ENCODE peak calls at places on chromosomes 3 and 15, in five cellular contexts. S, U, L, B and N are unnamed samples.

GRCh38 chr3:105970283-105970682 is 101.5 kb upstream of the CBLB start:
- DNase-seq in S (peak; percentile 16), U (peak; percentile 17), B (no peak), L (no peak), N (no peak)

GRCh38 chr3:25633919-25634318 is 30.8 kb downstream of the TOP2B start:
- DNase-seq in B (no peak), S (no peak), U (no peak), L (no peak), N (no peak)

GRCh38 chr3:17744693-17745092 is 2.3 kb upstream of the TBC1D5 start:
- DNase-seq in L (no peak), U (no peak), B (no peak), S (no peak), N (no peak)

GRCh38 chr3:196237203-196237602 is 20.9 kb downstream of the SLC51A start:
- DNase-seq in U (no peak), B (no peak), S (peak; percentile 41), L (no peak), N (peak; percentile 56)

GRCh38 chr3:89145995-89146394 is 38.6 kb downstream of the EPHA3 start:
- DNase-seq in U (peak; percentile 5), B (no peak), S (no peak), L (no peak), N (no peak)

GRCh38 chr15:66832679-66833078 is 130.6 kb downstream of the SMAD6 start:
- DNase-seq in S (no peak), U (no peak), L (no peak), B (no peak), N (no peak)

GRCh38 chr3:133644768-133645167 is 17.0 kb downstream of the TOPBP1 start:
- DNase-seq in S (no peak), B (no peak), L (no peak), U (peak; percentile 80), N (no peak)

GRCh38 chr15:69394556-69395282 is 19.4 kb upstream of the KIF23 start:
- DNase-seq in U (peak; percentile 74), L (peak; percentile 86), B (peak; percentile 88), S (peak; percentile 76), N (peak; percentile 84)

GRCh38 chr3:97901327-97902295 is 70.6 kb downstream of the RIOX2 start:
- DNase-seq in B (no peak), L (no peak), U (no peak), S (no peak), N (no peak)

GRCh38 chr3:189227249-189227648 is 55.5 kb downstream of the TPRG1 start:
- DNase-seq in B (no peak), L (no peak), U (no peak), S (no peak), N (no peak)

GRCh38 chr3:131454501-131454900 is 48.3 kb downstream of the MRPL3 start:
- DNase-seq in L (no peak), U (no peak), B (no peak), S (no peak), N (no peak)

GRCh38 chr15:81789403-81789802 is 256.4 kb downstream of the MEX3B start:
- DNase-seq in L (no peak), U (no peak), S (no peak), B (peak; percentile 11), N (no peak)

GRCh38 chr15:77738441-77739437 is 106.0 kb upstream of the LINGO1 start:
- DNase-seq in B (no peak), U (no peak), L (no peak), S (no peak), N (no peak)

GRCh38 chr15:41691471-41691870 is 31.3 kb downstream of the MGA start:
- DNase-seq in L (no peak), U (no peak), S (peak; percentile 5), B (no peak), N (no peak)

GRCh38 chr3:9669720-9670432 is 20.6 kb downstream of the MTMR14 start:
- DNase-seq in U (no peak), L (peak; percentile 73), S (no peak), B (no peak), N (no peak)

GRCh38 chr3:1987983-1988382 is 110.7 kb upstream of the CNTN4 start:
- DNase-seq in S (peak; percentile 3), L (no peak), B (no peak), U (peak; percentile 4), N (peak; percentile 18)

GRCh38 chr3:126389112-126389791 is 5.5 kb upstream of the CFAP100 start:
- DNase-seq in S (peak; percentile 70), B (peak; percentile 97), L (peak; percentile 94), U (peak; percentile 81), N (peak; percentile 55)

GRCh38 chr3:47870702-47871255 is 67.8 kb downstream of the DHX30 start:
- DNase-seq in L (no peak), U (no peak), B (no peak), S (no peak), N (no peak)
- TF ChIP-seq CTCF in L (no peak), U (no peak), B (no peak), S (no peak), N (no peak)

GRCh38 chr3:62557450-62557849 is 184.1 kb upstream of the FEZF2 start:
- DNase-seq in B (no peak), U (no peak), L (no peak), S (no peak), N (no peak)

GRCh38 chr3:62557983-62558382 is 184.6 kb upstream of the FEZF2 start:
- DNase-seq in L (no peak), B (no peak), S (no peak), U (no peak), N (no peak)

GRCh38 chr3:62558549-62559112 is 185.3 kb upstream of the FEZF2 start:
- DNase-seq in L (no peak), B (no peak), U (peak; percentile 2), S (peak; percentile 23), N (no peak)

GRCh38 chr3:62562017-62562416 is 188.7 kb upstream of the FEZF2 start:
- DNase-seq in B (no peak), U (no peak), S (no peak), L (no peak), N (no peak)

GRCh38 chr3:62559831-62560445 is 186.6 kb upstream of the FEZF2 start:
- DNase-seq in S (peak; percentile 9), B (no peak), U (peak; percentile 22), L (no peak), N (no peak)
- TF ChIP-seq CTCF in S (peak; percentile 13), B (peak; percentile 24), U (peak; percentile 34), L (peak; percentile 43), N (peak; percentile 48)

GRCh38 chr15:101543926-101544490 is 54.5 kb upstream of the PCSK6 start:
- DNase-seq in S (no peak), L (no peak), U (no peak), B (no peak), N (no peak)

GRCh38 chr15:101543026-101543390 is 53.5 kb upstream of the PCSK6 start:
- DNase-seq in B (no peak), L (no peak), U (no peak), S (no peak), N (no peak)

GRCh38 chr15:101541501-101542292 is 52.2 kb upstream of the PCSK6 start:
- DNase-seq in S (no peak), U (no peak), B (no peak), L (no peak), N (no peak)

GRCh38 chr15:101542306-101543025 is 53.0 kb upstream of the PCSK6 start:
- DNase-seq in B (no peak), U (no peak), S (peak; percentile 22), L (no peak), N (no peak)

GRCh38 chr15:101543431-101543830 is 53.9 kb upstream of the PCSK6 start:
- DNase-seq in L (no peak), S (no peak), B (no peak), U (no peak), N (no peak)
- TF ChIP-seq CTCF in L (no peak), S (no peak), B (no peak), U (no peak), N (no peak)

DNA sequence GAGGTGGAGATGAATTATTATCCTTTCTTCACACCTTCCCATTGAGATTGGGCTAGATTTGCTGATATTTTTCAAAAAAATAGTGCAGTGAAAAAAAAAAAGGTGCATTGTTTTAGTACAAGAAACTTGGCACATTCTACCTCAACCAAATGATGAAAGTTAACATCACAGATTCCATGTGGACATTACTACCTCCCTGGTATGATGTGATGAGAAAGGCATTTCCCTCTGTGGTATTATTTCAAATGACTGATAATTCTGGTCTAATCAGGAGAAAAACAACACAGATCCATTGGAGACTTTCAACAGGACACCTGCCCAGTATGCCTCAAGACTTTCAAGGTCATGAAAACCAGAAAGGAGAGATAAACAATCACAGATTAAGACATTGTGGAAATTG is 313.4 kb downstream of the BCHE start:
- DNase-seq in B (no peak), L (no peak), S (no peak), U (no peak), N (no peak)
- TF ChIP-seq CTCF in B (no peak), L (no peak), S (no peak), U (no peak), N (no peak)

DNA sequence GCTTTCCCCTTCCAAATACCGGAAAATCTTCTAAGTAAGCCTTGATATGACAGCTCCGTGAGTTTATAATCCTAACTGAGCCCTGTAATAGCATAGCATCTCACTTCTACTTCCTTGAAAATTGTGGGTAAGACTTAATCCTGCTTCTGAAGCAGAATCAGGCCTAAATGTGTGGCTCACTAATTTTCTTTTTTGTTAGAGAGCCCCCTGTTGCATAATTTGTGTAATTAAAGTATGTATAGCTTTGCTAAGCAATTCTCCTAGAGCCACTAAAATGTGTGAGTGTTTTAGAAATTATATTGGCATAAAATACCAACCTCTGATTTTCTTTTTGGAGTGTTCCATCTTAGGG is 304.4 kb downstream of the FGF12 start:
- DNase-seq in L (no peak), U (no peak), B (no peak), S (no peak), N (no peak)
- TF ChIP-seq CTCF in L (peak; percentile 45), U (peak; percentile 28), B (no peak), S (peak; percentile 14), N (peak; percentile 66)

DNA sequence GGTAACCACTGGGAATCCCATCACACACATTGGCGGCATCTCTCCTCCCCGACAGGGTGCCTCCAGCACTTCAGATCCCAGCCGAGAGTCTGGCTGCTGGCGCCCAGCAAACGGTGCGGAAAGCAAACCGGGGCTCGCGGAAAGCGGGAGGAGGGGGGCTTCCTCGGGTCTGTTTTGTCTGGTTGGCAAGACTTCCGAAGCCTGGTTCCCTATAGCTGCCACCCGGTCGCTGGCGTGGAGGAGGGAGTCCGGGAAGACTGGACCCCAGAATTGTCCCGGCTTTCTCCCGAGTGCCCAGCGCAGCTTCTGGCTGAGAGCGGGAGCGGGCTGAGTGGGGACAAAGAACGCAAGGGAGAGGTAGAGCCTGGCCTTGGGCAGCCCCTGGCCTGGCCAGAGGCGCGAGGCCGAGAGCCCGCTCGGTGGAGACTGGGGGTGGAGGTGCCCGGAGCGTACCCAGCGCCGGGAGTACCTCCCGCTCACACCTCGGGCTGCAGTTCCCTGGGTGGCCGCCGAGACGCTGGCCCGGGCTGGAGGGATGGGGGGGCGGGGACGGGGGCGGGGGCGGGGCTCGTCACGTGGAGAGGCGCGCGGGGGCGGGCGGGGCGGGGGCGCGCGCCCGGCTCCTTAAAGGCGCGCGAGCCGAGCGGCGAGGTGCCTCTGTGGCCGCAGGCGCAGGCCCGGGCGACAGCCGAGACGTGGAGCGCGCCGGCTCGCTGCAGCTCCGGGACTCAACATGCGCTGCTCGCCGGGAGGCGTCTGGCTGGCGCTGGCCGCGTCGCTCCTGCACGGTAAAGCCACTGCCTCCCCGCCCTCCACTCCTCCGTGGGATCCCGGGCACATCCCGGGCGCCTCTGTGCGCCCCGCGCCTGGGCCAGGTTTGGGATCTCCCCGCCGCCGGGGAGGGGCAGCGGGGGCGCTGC is at the start of gene CHRNA7:
- DNase-seq in L (peak; percentile 72), U (peak; percentile 63), S (peak; percentile 74), B (no peak), N (peak; percentile 27)
- TF ChIP-seq CTCF in L (peak; percentile 37), U (no peak), S (peak; percentile 39), B (peak; percentile 49), N (no peak)

GRCh38 chr15:65517866-65518207 is 348 bp upstream of the DPP8 start:
- DNase-seq in U (no peak), S (no peak), L (no peak), B (no peak), N (no peak)
- TF ChIP-seq CTCF in U (peak; percentile 38), S (no peak), L (no peak), B (no peak), N (no peak)